ENCODE peak calls at places on chromosome 9, in six cellular contexts. Q is IMR-90, W is uterus, G is fibroblast of lung, R is cardiac muscle cell, D is K562. Y is an unnamed sample.
A peak's percentile ranks its signal among the peaks of the same experiment; 100 is the strongest.

GRCh38 chr9:128122809-128123175 is 4.7 kb downstream of the PTGES2 start:
- DNase-seq in D (no peak), W (no peak), Q (no peak), G (no peak), R (no peak), Y (no peak)

GRCh38 chr9:127877566-127877998 is at the start of gene AK1:
- DNase-seq in R (peak; percentile 63), W (peak; percentile 78), G (peak; percentile 51), Q (peak; percentile 37), D (peak; percentile 68), Y (peak; percentile 84)

GRCh38 chr9:135756576-135756975 is 54.6 kb downstream of the KCNT1 start:
- DNase-seq in R (no peak), D (no peak), W (no peak), Q (no peak), G (no peak), Y (no peak)

GRCh38 chr9:126499005-126499910 is 114.5 kb upstream of the LMX1B start:
- DNase-seq in R (peak; percentile 45), G (peak; percentile 43), W (peak; percentile 45), D (peak; percentile 64), Q (peak; percentile 17), Y (no peak)

GRCh38 chr9:107404086-107404590 is 85.4 kb downstream of the KLF4 start:
- DNase-seq in D (no peak), Q (no peak), W (no peak), R (peak; percentile 20), G (no peak), Y (no peak)

GRCh38 chr9:34991833-34992375 is 2.4 kb downstream of the DNAJB5 start:
- DNase-seq in W (peak; percentile 43), G (no peak), R (peak; percentile 27), Q (no peak), D (peak; percentile 36), Y (no peak)

GRCh38 chr9:87702921-87703320 is 23.0 kb upstream of the CTSL start:
- DNase-seq in D (no peak), R (no peak), G (no peak), W (no peak), Q (no peak), Y (no peak)

GRCh38 chr9:121902483-121903135 is 190.5 kb downstream of the TTLL11 start:
- DNase-seq in R (peak; percentile 97), D (no peak), G (peak; percentile 96), Q (peak; percentile 100), W (peak; percentile 51), Y (no peak)

GRCh38 chr9:127205952-127206351 is 58.6 kb upstream of the GARNL3 start:
- DNase-seq in Q (no peak), D (no peak), R (no peak), G (no peak), W (no peak), Y (no peak)

GRCh38 chr9:16782490-16782889 is 88.0 kb downstream of the BNC2 start:
- DNase-seq in Q (no peak), R (no peak), G (no peak), W (no peak), D (no peak), Y (no peak)

GRCh38 chr9:114300153-114300845 is 22.6 kb upstream of the ORM1 start:
- DNase-seq in G (no peak), R (no peak), D (no peak), Q (no peak), W (peak; percentile 7), Y (no peak)

GRCh38 chr9:111232997-111233790 is 96.8 kb downstream of the OR2K2 start:
- DNase-seq in Q (no peak), R (peak; percentile 5), D (no peak), W (no peak), G (peak; percentile 25), Y (no peak)

GRCh38 chr9:123342247-123342646 is 13.8 kb upstream of the CRB2 start:
- DNase-seq in G (no peak), Q (no peak), W (no peak), D (no peak), R (no peak), Y (no peak)

GRCh38 chr9:35717132-35717870 is 14.7 kb downstream of the TLN1 start:
- DNase-seq in G (no peak), Q (no peak), R (no peak), D (no peak), W (no peak), Y (no peak)

GRCh38 chr9:135241381-135242380 is 154.2 kb downstream of the OLFM1 start:
- DNase-seq in Q (no peak), D (no peak), W (no peak), R (no peak), G (no peak), Y (no peak)

GRCh38 chr9:137454506-137455360 is 4.4 kb downstream of the NSMF start:
- DNase-seq in Q (no peak), G (peak; percentile 32), D (no peak), W (peak; percentile 28), R (no peak), Y (no peak)

GRCh38 chr9:138069731-138070456 is 192.3 kb downstream of the CACNA1B start:
- DNase-seq in W (peak; percentile 6), Q (no peak), R (no peak), G (no peak), D (no peak), Y (no peak)

GRCh38 chr9:127388856-127389238 is 8.1 kb upstream of the SLC2A8 start:
- DNase-seq in R (no peak), Q (no peak), G (no peak), W (no peak), D (no peak), Y (no peak)

GRCh38 chr9:77016111-77016525 is 3.3 kb upstream of the FOXB2 start:
- DNase-seq in W (no peak), Q (no peak), R (no peak), G (no peak), D (no peak), Y (peak; percentile 47)

GRCh38 chr9:22052376-22052945 is 43.4 kb upstream of the CDKN2B start:
- DNase-seq in D (no peak), W (no peak), R (peak; percentile 91), Q (peak; percentile 99), G (peak; percentile 94), Y (no peak)

GRCh38 chr9:36170531-36170930 is 1.3 kb downstream of the CCIN start:
- DNase-seq in W (no peak), R (no peak), D (no peak), Q (no peak), G (no peak), Y (no peak)

GRCh38 chr9:96203867-96204412 is 98.0 kb downstream of the HSD17B3 start:
- DNase-seq in Q (no peak), W (no peak), D (no peak), G (peak; percentile 56), R (peak; percentile 13), Y (no peak)

GRCh38 chr9:121972501-121972981 is 120.6 kb downstream of the TTLL11 start:
- DNase-seq in G (no peak), Q (peak; percentile 47), W (no peak), D (no peak), R (peak; percentile 17), Y (no peak)

GRCh38 chr9:95506438-95506691 is 10.4 kb downstream of the PTCH1 start:
- DNase-seq in R (peak; percentile 63), W (peak; percentile 51), D (peak; percentile 30), G (peak; percentile 52), Q (peak; percentile 47), Y (no peak)

GRCh38 chr9:114476891-114477469 is 28.3 kb downstream of the WHRN start:
- DNase-seq in D (no peak), Q (no peak), W (no peak), G (no peak), R (no peak), Y (no peak)

GRCh38 chr9:87427851-87428506 is 69.7 kb upstream of the DAPK1 start:
- DNase-seq in W (no peak), Q (no peak), G (no peak), R (no peak), D (no peak), Y (no peak)

GRCh38 chr9:85185486-85186217 is 516.1 kb downstream of the NTRK2 start:
- DNase-seq in D (no peak), G (no peak), R (no peak), W (no peak), Q (no peak), Y (no peak)

GRCh38 chr9:35561468-35562261 is 43.4 kb upstream of the TESK1 start:
- DNase-seq in D (no peak), R (no peak), Q (no peak), W (no peak), G (no peak), Y (no peak)

GRCh38 chr9:120386390-120387131 is 193.4 kb downstream of the CDK5RAP2 start:
- DNase-seq in Q (no peak), R (peak; percentile 83), W (no peak), G (peak; percentile 65), D (no peak), Y (no peak)
- H3K27ac ChIP-seq in Q (no peak overlapping the region), R (no peak overlapping the region), W (no peak overlapping the region), G (no peak overlapping the region), D (no peak overlapping the region), Y (no peak overlapping the region)

GRCh38 chr9:8234286-8234819 is 434.8 kb upstream of the DMAC1 start:
- DNase-seq in W (no peak), G (no peak), D (no peak), Q (no peak), R (no peak), Y (no peak)
- TF ChIP-seq CTCF in W (no peak), G (no peak), D (no peak), Q (no peak), R (no peak), Y (no peak)

DNA sequence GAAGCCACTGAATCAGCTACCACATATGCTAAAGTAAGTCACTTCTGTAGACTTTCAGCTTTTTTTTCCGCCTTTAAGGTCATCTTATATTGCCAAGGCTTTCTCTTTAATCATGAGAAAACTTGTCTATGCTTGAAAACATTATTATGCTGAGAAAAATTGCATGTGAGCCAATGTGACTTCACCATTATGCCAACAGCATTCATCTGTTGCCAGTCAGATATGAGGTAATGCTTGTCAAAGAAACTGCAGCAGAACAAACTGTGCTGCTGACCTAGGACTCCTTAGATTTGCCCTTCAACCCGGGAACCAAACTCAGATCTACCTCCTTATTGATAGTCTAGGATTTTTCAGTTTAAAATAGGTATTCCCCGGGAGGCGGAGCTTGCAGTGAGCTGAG is 34.3 kb downstream of the SLC44A1 start:
- DNase-seq in G (no peak), W (no peak), D (no peak), R (no peak), Q (no peak), Y (no peak)
- H3K4me1 ChIP-seq in G (peaks cover 4% of the 10 kb centered on the region), W (no peaks in the 10 kb centered on the region), D (no peaks in the 10 kb centered on the region), R (peaks cover 27% of the 10 kb centered on the region), Q (peaks cover 1% of the 10 kb centered on the region), Y (no peaks in the 10 kb centered on the region)

GRCh38 chr9:13717356-13718057 is 438.0 kb upstream of the MPDZ start:
- DNase-seq in R (peak; percentile 49), Q (peak; percentile 7), D (no peak), G (peak; percentile 21), W (no peak), Y (no peak)

GRCh38 chr9:13718539-13718938 is 439.0 kb upstream of the MPDZ start:
- DNase-seq in D (no peak), R (no peak), G (no peak), Q (peak; percentile 40), W (no peak), Y (no peak)

GRCh38 chr9:13718086-13718485 is 438.6 kb upstream of the MPDZ start:
- DNase-seq in G (no peak), R (no peak), W (no peak), Q (peak; percentile 9), D (no peak), Y (no peak)

GRCh38 chr9:13719981-13720380 is 440.5 kb upstream of the MPDZ start:
- DNase-seq in G (peak; percentile 85), W (no peak), R (peak; percentile 85), D (no peak), Q (peak; percentile 84), Y (no peak)

GRCh38 chr9:13719410-13719809 is 439.9 kb upstream of the MPDZ start:
- DNase-seq in D (no peak), Q (peak; percentile 36), R (no peak), G (peak; percentile 42), W (no peak), Y (no peak)
- H3K27ac ChIP-seq in D (no peak overlapping the region), Q (peak overlapping the region; percentile 3), R (no peak overlapping the region), G (no peak overlapping the region), W (no peak overlapping the region), Y (no peak overlapping the region)

Y was measured in right atrium auricular region.